ENCODE peak calls at places on chromosomes 5 and 9, in five cellular contexts. P is GM23248, S is PC-3, D is SK-N-SH, N is OCI-LY7. V is an unnamed sample.
A peak's percentile ranks its signal among the peaks of the same experiment; 100 is the strongest.

GRCh38 chr9:112135706-112136105 is 39.4 kb downstream of the SUSD1 start:
- DNase-seq in P (no peak), S (peak; percentile 18), D (no peak), N (no peak), V (no peak)

GRCh38 chr5:32325067-32325466 is 12.3 kb upstream of the MTMR12 start:
- DNase-seq in P (no peak), S (no peak), D (no peak), N (peak; percentile 26), V (no peak)

GRCh38 chr5:141940695-141941271 is 17.1 kb downstream of the DELE1 start:
- DNase-seq in P (peak; percentile 80), S (no peak), D (no peak), N (no peak), V (peak; percentile 38)

GRCh38 chr5:74408150-74409043 is 232.1 kb downstream of the ENC1 start:
- DNase-seq in P (no peak), S (peak; percentile 88), D (no peak), N (no peak), V (no peak)

GRCh38 chr5:123937230-123937629 is 425.3 kb downstream of the CSNK1G3 start:
- DNase-seq in P (peak; percentile 68), S (peak; percentile 72), D (peak; percentile 26), N (peak; percentile 77), V (peak; percentile 91)

GRCh38 chr9:93185261-93186150 is 1.6 kb downstream of the WNK2 start:
- DNase-seq in P (no peak), S (peak; percentile 38), D (peak; percentile 71), N (no peak), V (peak; percentile 75)

GRCh38 chr5:21159526-21160059 is 1171.6 kb upstream of the CDH18 start:
- DNase-seq in P (no peak), S (peak; percentile 19), D (no peak), N (no peak), V (no peak)

GRCh38 chr5:149837680-149838269 is 106.8 kb downstream of the PDE6A start:
- DNase-seq in P (peak; percentile 89), S (peak; percentile 90), D (peak; percentile 88), N (peak; percentile 37), V (peak; percentile 91)

GRCh38 chr9:38371495-38371894 is 21.0 kb upstream of the ALDH1B1 start:
- DNase-seq in P (peak; percentile 42), S (peak; percentile 63), D (no peak), N (peak; percentile 21), V (no peak)

GRCh38 chr5:90612930-90613329 is 54.3 kb downstream of the ADGRV1 start:
- DNase-seq in P (no peak), S (no peak), D (no peak), N (no peak), V (no peak)

GRCh38 chr5:36478646-36479307 is 127.6 kb upstream of the SLC1A3 start:
- DNase-seq in P (no peak), S (no peak), D (no peak), N (no peak), V (no peak)

GRCh38 chr5:34616665-34617064 is 39.5 kb upstream of the RAI14 start:
- DNase-seq in P (no peak), S (no peak), D (no peak), N (no peak), V (no peak)

GRCh38 chr9:18474778-18475177 is 825 bp downstream of the ADAMTSL1 start:
- DNase-seq in P (peak; percentile 78), S (peak; percentile 60), D (no peak), N (no peak), V (no peak)

GRCh38 chr5:97531549-97531948 is 348.5 kb upstream of the RIOK2 start:
- DNase-seq in P (no peak), S (no peak), D (no peak), N (no peak), V (no peak)

GRCh38 chr5:17151686-17152085 is 65.7 kb upstream of the BASP1 start:
- DNase-seq in P (no peak), S (no peak), D (no peak), N (no peak), V (peak; percentile 58)

GRCh38 chr5:154058055-154059038 is 19.6 kb downstream of the MFAP3 start:
- DNase-seq in P (no peak), S (no peak), D (no peak), N (peak; percentile 46), V (no peak)

GRCh38 chr5:148972958-148973357 is 89.9 kb downstream of the SH3TC2 start:
- DNase-seq in P (peak; percentile 96), S (peak; percentile 100), D (no peak), N (no peak), V (no peak)

GRCh38 chr5:59587489-59588337 is 305.8 kb downstream of the PDE4D start:
- DNase-seq in P (peak; percentile 71), S (peak; percentile 54), D (peak; percentile 77), N (no peak), V (peak; percentile 88)

GRCh38 chr5:60334281-60334713 is 365.7 kb downstream of the DEPDC1B start:
- DNase-seq in P (peak; percentile 86), S (peak; percentile 59), D (no peak), N (no peak), V (no peak)

GRCh38 chr5:79829260-79829659 is 139.6 kb downstream of the CMYA5 start:
- DNase-seq in P (peak; percentile 20), S (no peak), D (no peak), N (peak; percentile 14), V (peak; percentile 83)

GRCh38 chr5:124172389-124173003 is 573.9 kb downstream of the ZNF608 start:
- DNase-seq in P (no peak), S (no peak), D (no peak), N (no peak), V (no peak)

GRCh38 chr9:136363606-136364368 is at the start of gene DNLZ:
- DNase-seq in P (peak; percentile 94), S (peak; percentile 78), D (peak; percentile 94), N (peak; percentile 91), V (peak; percentile 89)

GRCh38 chr5:140312067-140312790 is 9.3 kb upstream of the PFDN1 start:
- DNase-seq in P (peak; percentile 97), S (peak; percentile 98), D (no peak), N (no peak), V (peak; percentile 39)

GRCh38 chr9:27355166-27355565 is 58.2 kb upstream of the EQTN start:
- DNase-seq in P (no peak), S (no peak), D (no peak), N (no peak), V (no peak)

GRCh38 chr5:39670391-39670790 is 245.6 kb upstream of the DAB2 start:
- DNase-seq in P (no peak), S (no peak), D (no peak), N (no peak), V (peak; percentile 70)

GRCh38 chr5:91378683-91379601 is 4.2 kb downstream of the ARRDC3 start:
- DNase-seq in P (peak; percentile 33), S (peak; percentile 14), D (no peak), N (peak; percentile 16), V (peak; percentile 66)

GRCh38 chr5:53877243-53877642 is 316.8 kb downstream of the NDUFS4 start:
- DNase-seq in P (peak; percentile 93), S (peak; percentile 33), D (no peak), N (no peak), V (no peak)

GRCh38 chr9:76338418-76338817 is 55.8 kb downstream of the RFK start:
- DNase-seq in P (no peak), S (no peak), D (no peak), N (no peak), V (peak; percentile 33)
- H3K9me2 ChIP-seq in P (no peaks in the 10 kb centered on the region), S (no peaks in the 10 kb centered on the region), D (no peaks in the 10 kb centered on the region), N (no peaks in the 10 kb centered on the region), V (peaks cover 3% of the 10 kb centered on the region)

DNA sequence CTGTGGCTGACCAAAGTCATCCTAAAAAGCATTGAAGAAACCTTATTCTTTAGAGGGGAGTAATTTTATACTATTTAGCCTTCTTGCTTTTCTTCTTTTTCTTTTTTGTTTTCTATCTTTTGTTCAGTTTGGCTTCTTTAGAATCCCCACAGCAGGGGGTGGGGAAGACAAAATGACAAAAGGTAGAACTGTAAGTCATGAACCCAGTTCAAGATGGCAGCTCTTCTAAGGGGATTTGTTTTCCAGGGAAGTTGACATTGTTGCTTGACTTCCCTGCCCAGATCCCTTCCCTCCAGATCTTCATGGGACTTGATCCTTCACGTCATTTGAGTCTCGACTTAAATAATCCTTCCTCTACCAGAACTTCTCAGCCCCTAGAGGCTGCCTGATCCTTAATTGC is 692.5 kb upstream of the DMAC1 start:
- DNase-seq in P (no peak), S (no peak), D (no peak), N (no peak), V (peak; percentile 72)
- H3K9me2 ChIP-seq in P (no peaks in the 10 kb centered on the region), S (no peaks in the 10 kb centered on the region), D (no peaks in the 10 kb centered on the region), N (no peaks in the 10 kb centered on the region), V (no peaks in the 10 kb centered on the region)

GRCh38 chr9:36846621-36847020 is 187.4 kb downstream of the PAX5 start:
- DNase-seq in P (no peak), S (no peak), D (no peak), N (no peak), V (no peak)

GRCh38 chr9:36848946-36849345 is 185.1 kb downstream of the PAX5 start:
- DNase-seq in P (no peak), S (no peak), D (no peak), N (no peak), V (no peak)

GRCh38 chr9:36849943-36850342 is 184.1 kb downstream of the PAX5 start:
- DNase-seq in P (no peak), S (no peak), D (no peak), N (no peak), V (no peak)

GRCh38 chr9:36845844-36846243 is 188.2 kb downstream of the PAX5 start:
- DNase-seq in P (no peak), S (no peak), D (no peak), N (no peak), V (no peak)

DNA sequence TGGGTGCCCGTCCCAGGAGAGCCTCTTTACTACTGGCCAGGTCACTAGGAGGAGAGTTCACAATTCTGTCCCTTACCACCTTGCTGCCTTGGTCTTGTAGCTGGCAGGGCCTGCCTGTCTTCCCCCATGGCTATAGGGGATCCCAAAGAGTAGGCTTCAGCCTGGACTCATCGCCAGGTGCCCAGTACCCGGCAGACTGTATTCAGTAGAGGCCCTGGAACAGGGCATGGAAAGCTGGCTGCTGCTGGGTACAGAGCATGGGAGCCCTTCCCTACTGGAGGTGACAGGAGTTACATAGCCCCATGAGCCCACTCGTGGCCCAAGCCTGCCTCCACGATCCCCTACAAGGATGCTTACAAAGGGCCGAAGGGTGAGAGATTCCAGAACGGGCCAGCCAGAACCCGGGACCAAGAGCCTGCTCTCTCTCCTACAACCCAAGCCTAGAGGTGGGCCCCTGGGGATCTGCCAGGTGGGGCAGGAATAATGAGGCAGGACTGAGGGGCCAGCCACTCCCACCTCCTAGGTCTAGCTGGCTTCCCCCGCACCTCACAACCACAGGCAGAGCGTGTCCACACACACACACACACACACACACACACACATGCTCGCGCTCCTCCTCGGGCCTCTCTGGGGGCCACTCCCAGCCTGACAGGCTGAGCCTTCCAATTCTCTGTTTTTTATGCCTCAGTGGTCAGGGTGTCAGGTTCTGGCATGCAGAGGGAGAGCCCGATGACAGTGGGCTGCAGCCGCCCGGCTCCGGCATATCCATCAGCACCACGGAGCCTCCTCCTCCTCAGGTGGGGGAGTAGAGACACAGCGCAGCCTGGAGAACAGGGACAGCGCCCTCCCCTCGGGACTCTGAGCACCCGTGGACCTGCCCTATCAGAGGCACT is 186.0 kb downstream of the PAX5 start:
- DNase-seq in P (no peak), S (no peak), D (no peak), N (no peak), V (no peak)
- H3K9me2 ChIP-seq in P (no peaks in the 10 kb centered on the region), S (no peaks in the 10 kb centered on the region), D (no peaks in the 10 kb centered on the region), N (no peaks in the 10 kb centered on the region), V (peaks cover 5% of the 10 kb centered on the region)

DNA sequence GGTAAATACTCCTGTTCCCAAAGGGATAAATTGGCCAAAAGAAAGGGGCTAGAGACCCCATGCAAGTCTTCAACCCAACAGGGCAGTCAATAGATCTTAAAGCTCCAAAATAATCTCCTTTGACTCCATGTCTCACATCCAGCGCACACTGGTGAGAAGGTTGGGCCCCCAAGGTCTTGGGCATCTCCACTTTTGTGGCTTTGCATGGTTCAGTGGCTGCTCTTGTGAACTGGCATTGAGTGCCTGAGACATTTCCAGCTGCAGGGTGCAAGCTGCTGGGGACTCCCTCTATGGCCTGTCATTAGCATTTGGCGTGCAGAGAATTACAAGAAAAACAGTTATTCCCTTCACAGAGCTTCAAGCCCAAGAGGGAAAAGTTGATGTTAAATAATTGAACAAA is 224.7 kb downstream of the MTRR start:
- DNase-seq in P (no peak), S (no peak), D (no peak), N (no peak), V (no peak)
- H3K9me2 ChIP-seq in P (no peaks in the 10 kb centered on the region), S (no peaks in the 10 kb centered on the region), D (no peaks in the 10 kb centered on the region), N (no peaks in the 10 kb centered on the region), V (peaks cover 14% of the 10 kb centered on the region)